ENCODE peak calls at places on chromosome 5, in five cellular contexts. One of them, this sample, is unnamed.

GRCh38 chr5:115274584-115274983 is 11.9 kb upstream of the PGGT1B start:
- DNase-seq in SHP77: no peak
- DNase-seq in HCEC 1CT: no peak
- DNase-seq in C1 segment of cervical spinal cord: no peak
- DNase-seq in activated naive CD8-positive, alpha-beta T cell treated with anti-CD3 and anti-CD28 coated beads for 36 hours: no peak
- DNase-seq in this sample: no peak

GRCh38 chr5:74326571-74327338 is 313.8 kb downstream of the ENC1 start:
- DNase-seq in SHP77: no peak
- DNase-seq in HCEC 1CT: peak; percentile 84
- DNase-seq in C1 segment of cervical spinal cord: no peak
- DNase-seq in activated naive CD8-positive, alpha-beta T cell treated with anti-CD3 and anti-CD28 coated beads for 36 hours: peak; percentile 73
- DNase-seq in this sample: peak; percentile 6

GRCh38 chr5:151031554-151031953 is 11.2 kb downstream of the GPX3 start:
- DNase-seq in SHP77: no peak
- DNase-seq in HCEC 1CT: no peak
- DNase-seq in C1 segment of cervical spinal cord: no peak
- DNase-seq in activated naive CD8-positive, alpha-beta T cell treated with anti-CD3 and anti-CD28 coated beads for 36 hours: no peak
- DNase-seq in this sample: no peak

GRCh38 chr5:135391123-135391868 is 7.7 kb downstream of the MACROH2A1 start:
- DNase-seq in SHP77: no peak
- DNase-seq in HCEC 1CT: peak; percentile 79
- DNase-seq in C1 segment of cervical spinal cord: no peak
- DNase-seq in activated naive CD8-positive, alpha-beta T cell treated with anti-CD3 and anti-CD28 coated beads for 36 hours: no peak
- DNase-seq in this sample: no peak

GRCh38 chr5:32420506-32420905 is 24.0 kb downstream of the ZFR start:
- DNase-seq in SHP77: no peak
- DNase-seq in HCEC 1CT: peak; percentile 15
- DNase-seq in C1 segment of cervical spinal cord: no peak
- DNase-seq in activated naive CD8-positive, alpha-beta T cell treated with anti-CD3 and anti-CD28 coated beads for 36 hours: no peak
- DNase-seq in this sample: no peak

GRCh38 chr5:143131983-143132382 is 271.5 kb downstream of the NR3C1 start:
- DNase-seq in SHP77: no peak
- DNase-seq in HCEC 1CT: no peak
- DNase-seq in C1 segment of cervical spinal cord: no peak
- DNase-seq in activated naive CD8-positive, alpha-beta T cell treated with anti-CD3 and anti-CD28 coated beads for 36 hours: no peak
- DNase-seq in this sample: no peak

GRCh38 chr5:124995451-124995850 is 249.0 kb upstream of the ZNF608 start:
- DNase-seq in SHP77: no peak
- DNase-seq in HCEC 1CT: peak; percentile 74
- DNase-seq in C1 segment of cervical spinal cord: no peak
- DNase-seq in activated naive CD8-positive, alpha-beta T cell treated with anti-CD3 and anti-CD28 coated beads for 36 hours: no peak
- DNase-seq in this sample: no peak

GRCh38 chr5:67377651-67378050 is 181.1 kb upstream of the CD180 start:
- DNase-seq in SHP77: no peak
- DNase-seq in HCEC 1CT: no peak
- DNase-seq in C1 segment of cervical spinal cord: no peak
- DNase-seq in activated naive CD8-positive, alpha-beta T cell treated with anti-CD3 and anti-CD28 coated beads for 36 hours: no peak
- DNase-seq in this sample: no peak

GRCh38 chr5:145841299-145841698 is 6.2 kb upstream of the PRELID2 start:
- DNase-seq in SHP77: no peak
- DNase-seq in HCEC 1CT: no peak
- DNase-seq in C1 segment of cervical spinal cord: no peak
- DNase-seq in activated naive CD8-positive, alpha-beta T cell treated with anti-CD3 and anti-CD28 coated beads for 36 hours: no peak
- DNase-seq in this sample: no peak

GRCh38 chr5:102789469-102789868 is 34.4 kb downstream of the PAM start:
- DNase-seq in SHP77: no peak
- DNase-seq in HCEC 1CT: no peak
- DNase-seq in C1 segment of cervical spinal cord: no peak
- DNase-seq in activated naive CD8-positive, alpha-beta T cell treated with anti-CD3 and anti-CD28 coated beads for 36 hours: no peak
- DNase-seq in this sample: no peak

GRCh38 chr5:132267166-132267739 is 9.8 kb downstream of the PDLIM4 start:
- DNase-seq in SHP77: no peak
- DNase-seq in HCEC 1CT: no peak
- DNase-seq in C1 segment of cervical spinal cord: no peak
- DNase-seq in activated naive CD8-positive, alpha-beta T cell treated with anti-CD3 and anti-CD28 coated beads for 36 hours: no peak
- DNase-seq in this sample: no peak

GRCh38 chr5:72242796-72243475 is 77.1 kb downstream of the MRPS27 start:
- DNase-seq in SHP77: no peak
- DNase-seq in HCEC 1CT: no peak
- DNase-seq in C1 segment of cervical spinal cord: no peak
- DNase-seq in activated naive CD8-positive, alpha-beta T cell treated with anti-CD3 and anti-CD28 coated beads for 36 hours: no peak
- DNase-seq in this sample: no peak

GRCh38 chr5:171562822-171563221 is 143.4 kb downstream of the FGF18 start:
- DNase-seq in SHP77: no peak
- DNase-seq in HCEC 1CT: no peak
- DNase-seq in C1 segment of cervical spinal cord: no peak
- DNase-seq in activated naive CD8-positive, alpha-beta T cell treated with anti-CD3 and anti-CD28 coated beads for 36 hours: peak; percentile 6
- DNase-seq in this sample: no peak

GRCh38 chr5:42991477-42992034 is 48.6 kb downstream of the ANXA2R start:
- DNase-seq in SHP77: peak; percentile 43
- DNase-seq in HCEC 1CT: no peak
- DNase-seq in C1 segment of cervical spinal cord: no peak
- DNase-seq in activated naive CD8-positive, alpha-beta T cell treated with anti-CD3 and anti-CD28 coated beads for 36 hours: no peak
- DNase-seq in this sample: no peak

GRCh38 chr5:90983148-90983547 is 400.0 kb downstream of the ARRDC3 start:
- DNase-seq in SHP77: no peak
- DNase-seq in HCEC 1CT: peak; percentile 85
- DNase-seq in C1 segment of cervical spinal cord: no peak
- DNase-seq in activated naive CD8-positive, alpha-beta T cell treated with anti-CD3 and anti-CD28 coated beads for 36 hours: no peak
- DNase-seq in this sample: no peak

This sample was measured in T-helper 22 cell.